ENCODE peak calls at places on chromosomes 7 and 10, in seven cellular contexts. C is HepG2, J is HCT116, X is SK-N-SH, Z is GM12878, R is H1, K is K562. B is an unnamed sample.

GRCh38 chr10:100516847-100517246 is 2.8 kb downstream of the SEC31B start:
- DNase-seq in C (peak), J (no peak), X (peak), Z (no peak), R (no peak), K (peak), B (no peak)

GRCh38 chr10:77637986-77638765 is 568 bp upstream of the KCNMA1 start:
- DNase-seq in C (no peak), J (no peak), X (peak), Z (no peak), R (no peak), K (no peak), B (no peak)

GRCh38 chr10:44974628-44975431 is 3.8 kb downstream of the DEPP1 start:
- DNase-seq in C (peak), J (peak), X (peak), Z (no peak), R (no peak), K (peak), B (no peak)

GRCh38 chr7:95420996-95421846 is 13.6 kb downstream of the PON2 start:
- DNase-seq in C (no peak), J (no peak), X (no peak), Z (no peak), R (no peak), K (no peak), B (no peak)

GRCh38 chr10:35328404-35329037 is 7.8 kb upstream of the CCNY start:
- DNase-seq in C (no peak), J (no peak), X (no peak), Z (no peak), R (no peak), K (no peak), B (no peak)

GRCh38 chr10:123356101-123356500 is 201.9 kb downstream of the BUB3 start:
- DNase-seq in C (no peak), J (no peak), X (no peak), Z (no peak), R (no peak), K (no peak), B (no peak)

GRCh38 chr10:96497391-96497790 is 16.3 kb downstream of the TLL2 start:
- DNase-seq in C (no peak), J (no peak), X (no peak), Z (no peak), R (no peak), K (no peak), B (no peak)

GRCh38 chr10:93745411-93746065 is 12.2 kb upstream of the LGI1 start:
- DNase-seq in C (peak), J (no peak), X (no peak), Z (no peak), R (peak), K (peak), B (no peak)

GRCh38 chr7:129741743-129742213 is 130.3 kb downstream of the NRF1 start:
- DNase-seq in C (no peak), J (no peak), X (peak), Z (no peak), R (no peak), K (no peak), B (no peak)

GRCh38 chr7:80129785-80130184 is 4.8 kb upstream of the GNAI1 start:
- DNase-seq in C (no peak), J (no peak), X (no peak), Z (no peak), R (no peak), K (no peak), B (no peak)

GRCh38 chr7:128231021-128231420 is 10.1 kb upstream of the LEP start:
- DNase-seq in C (no peak), J (no peak), X (no peak), Z (no peak), R (no peak), K (no peak), B (no peak)

GRCh38 chr7:2873146-2873545 is 29.0 kb upstream of the GNA12 start:
- DNase-seq in C (no peak), J (no peak), X (peak), Z (no peak), R (no peak), K (peak), B (no peak)

GRCh38 chr10:83764681-83765080 is 374.6 kb upstream of the GHITM start:
- DNase-seq in C (no peak), J (no peak), X (no peak), Z (no peak), R (no peak), K (no peak), B (no peak)

GRCh38 chr10:70480254-70480861 is 1.8 kb downstream of the PALD1 start:
- DNase-seq in C (no peak), J (no peak), X (no peak), Z (no peak), R (no peak), K (no peak), B (no peak)

GRCh38 chr7:105830405-105831218 is 45.8 kb downstream of the ATXN7L1 start:
- DNase-seq in C (peak), J (peak), X (peak), Z (no peak), R (no peak), K (no peak), B (peak)

GRCh38 chr7:99560834-99561734 is 2.6 kb downstream of the ZNF655 start:
- DNase-seq in C (no peak), J (no peak), X (no peak), Z (no peak), R (no peak), K (no peak), B (no peak)

GRCh38 chr7:99558306-99559275 is at the start of gene ZNF655:
- DNase-seq in C (peak), J (peak), X (peak), Z (peak), R (no peak), K (peak), B (no peak)

GRCh38 chr7:99557940-99558305 is 519 bp upstream of the ZNF655 start:
- DNase-seq in C (peak), J (no peak), X (no peak), Z (no peak), R (no peak), K (no peak), B (no peak)

GRCh38 chr7:99557196-99557607 is 1.2 kb upstream of the ZNF655 start:
- DNase-seq in C (no peak), J (no peak), X (no peak), Z (no peak), R (no peak), K (peak), B (no peak)

GRCh38 chr7:99559276-99559915 is 954 bp downstream of the ZNF655 start:
- DNase-seq in C (no peak), J (no peak), X (no peak), Z (no peak), R (no peak), K (no peak), B (no peak)
- TF ChIP-seq SIN3A in C (no peak), J (no peak), X (no peak), Z (no peak), R (no peak), K (no peak), B (no peak)

DNA sequence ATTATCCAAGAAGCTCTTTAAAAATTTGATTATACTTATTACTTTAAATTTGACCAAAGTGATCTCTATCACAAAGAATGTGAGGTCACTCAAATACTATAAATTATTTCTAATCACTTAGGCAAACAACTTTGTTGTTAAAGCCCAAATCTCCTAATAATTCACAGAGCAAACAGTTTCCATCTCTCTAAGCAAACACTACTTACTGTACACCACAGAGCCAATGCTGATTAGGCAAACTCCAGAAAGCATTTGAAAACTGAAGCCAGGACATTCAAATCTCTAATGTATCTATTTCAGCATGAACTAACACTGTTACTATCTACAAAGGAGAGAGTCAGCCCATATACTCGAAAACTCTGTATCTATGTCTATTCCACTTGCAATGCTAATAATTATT is 107.1 kb downstream of the RNF32 start:
- DNase-seq in C (peak), J (no peak), X (no peak), Z (no peak), R (no peak), K (no peak), B (no peak)
- TF ChIP-seq SIN3A in C (no peak), J (no peak), X (no peak), Z (no peak), R (no peak), K (no peak), B (no peak)

GRCh38 chr7:1855396-1856160 is 185.5 kb downstream of the ELFN1 start:
- DNase-seq in C (no peak), J (no peak), X (no peak), Z (no peak), R (no peak), K (no peak), B (no peak)

GRCh38 chr7:1852781-1853618 is 182.9 kb downstream of the ELFN1 start:
- DNase-seq in C (no peak), J (no peak), X (no peak), Z (no peak), R (no peak), K (no peak), B (no peak)

GRCh38 chr7:1853619-1854520 is 183.8 kb downstream of the ELFN1 start:
- DNase-seq in C (no peak), J (no peak), X (no peak), Z (no peak), R (no peak), K (peak), B (no peak)

GRCh38 chr7:1856161-1856965 is 186.3 kb downstream of the ELFN1 start:
- DNase-seq in C (no peak), J (no peak), X (peak), Z (no peak), R (no peak), K (peak), B (no peak)

DNA sequence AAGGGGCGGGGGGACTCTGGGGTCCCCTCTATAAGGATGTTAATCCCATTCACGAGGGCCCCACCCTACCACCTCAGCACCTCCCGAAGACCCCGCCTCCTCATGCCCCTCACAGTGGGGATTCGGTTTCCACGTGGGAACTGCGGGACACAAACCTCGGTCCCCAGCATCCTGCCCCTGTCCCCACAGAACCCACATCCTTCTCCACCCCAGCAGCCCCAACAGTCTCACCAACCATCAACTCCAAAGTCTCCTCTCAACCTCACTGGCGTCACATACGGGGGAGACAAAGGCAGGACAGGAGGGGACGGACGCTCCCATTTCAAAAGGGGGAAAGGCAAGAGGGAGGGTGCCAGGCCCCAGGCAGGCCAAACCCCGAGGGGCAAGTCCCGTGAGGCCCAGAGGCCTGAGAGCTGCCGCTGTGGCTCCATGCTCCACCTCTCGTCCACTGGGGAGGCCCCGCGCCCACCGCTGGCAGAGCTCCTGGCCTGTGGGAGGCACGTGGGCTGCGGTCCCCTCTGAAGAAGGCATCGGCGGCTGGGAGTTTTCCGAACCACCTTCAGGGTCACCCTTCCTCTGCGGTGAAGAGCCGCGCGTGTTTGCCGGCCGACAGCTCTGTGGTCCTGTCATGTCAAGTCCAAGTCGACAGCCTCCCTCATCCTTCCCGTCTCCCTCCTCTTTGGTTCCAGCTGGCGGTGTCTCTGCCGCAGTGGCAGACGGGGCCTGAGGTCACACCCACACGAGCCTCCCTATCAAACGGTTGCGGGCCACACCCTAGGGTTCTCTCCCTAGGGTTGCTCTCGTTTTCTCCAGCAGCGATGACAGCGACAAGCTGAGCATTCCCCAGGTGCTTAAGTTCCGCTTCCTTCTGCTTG is 184.7 kb downstream of the ELFN1 start:
- DNase-seq in C (no peak), J (no peak), X (no peak), Z (no peak), R (no peak), K (peak), B (no peak)
- TF ChIP-seq SIN3A in C (no peak), J (no peak), X (no peak), Z (no peak), R (no peak), K (peak), B (no peak)

GRCh38 chr7:121689749-121690148 is 183.2 kb upstream of the PTPRZ1 start:
- DNase-seq in C (no peak), J (no peak), X (no peak), Z (no peak), R (no peak), K (no peak), B (no peak)
- TF ChIP-seq SIN3A in C (no peak), J (no peak), X (no peak), Z (no peak), R (no peak), K (no peak), B (no peak)

GRCh38 chr10:11345224-11346054 is 266.0 kb downstream of the USP6NL start:
- DNase-seq in C (peak), J (peak), X (no peak), Z (peak), R (peak), K (no peak), B (no peak)
- TF ChIP-seq SIN3A in C (no peak), J (no peak), X (no peak), Z (no peak), R (no peak), K (no peak), B (no peak)

GRCh38 chr10:61986788-61987187 is 85.3 kb downstream of the ARID5B start:
- DNase-seq in C (no peak), J (no peak), X (no peak), Z (no peak), R (no peak), K (no peak), B (no peak)

GRCh38 chr10:61986357-61986756 is 84.9 kb downstream of the ARID5B start:
- DNase-seq in C (no peak), J (no peak), X (no peak), Z (no peak), R (peak), K (no peak), B (no peak)

GRCh38 chr10:61987537-61987936 is 86.0 kb downstream of the ARID5B start:
- DNase-seq in C (no peak), J (no peak), X (no peak), Z (no peak), R (no peak), K (no peak), B (no peak)

GRCh38 chr10:61989995-61990760 is 88.7 kb downstream of the ARID5B start:
- DNase-seq in C (no peak), J (no peak), X (no peak), Z (no peak), R (no peak), K (no peak), B (no peak)

GRCh38 chr10:61987951-61988379 is 86.5 kb downstream of the ARID5B start:
- DNase-seq in C (no peak), J (no peak), X (no peak), Z (peak), R (no peak), K (no peak), B (no peak)
- TF ChIP-seq SIN3A in C (no peak), J (no peak), X (no peak), Z (no peak), R (no peak), K (no peak), B (no peak)

DNA sequence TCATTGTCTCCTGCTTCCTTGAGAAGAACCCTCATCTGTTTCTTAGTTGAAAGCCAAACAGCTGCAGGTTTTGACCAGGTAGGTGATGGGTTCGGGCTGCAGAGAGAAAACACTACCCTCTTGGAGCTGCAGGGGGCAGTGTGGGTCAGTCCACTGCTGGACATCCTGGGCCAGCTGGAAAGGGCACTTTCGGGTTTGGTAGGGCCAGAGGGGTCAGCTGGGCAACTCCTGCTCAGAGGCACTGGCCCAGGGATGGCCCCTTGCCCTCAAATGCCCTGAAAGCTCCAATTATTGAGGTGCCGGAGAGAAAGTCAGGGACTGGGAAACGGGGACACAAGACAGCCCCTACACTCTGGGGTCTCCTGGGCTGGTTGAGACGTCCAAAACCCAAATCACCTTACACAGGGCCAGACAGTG is 90.7 kb downstream of the MKI67 start:
- DNase-seq in C (no peak), J (peak), X (peak), Z (no peak), R (peak), K (peak), B (peak)
- TF ChIP-seq SIN3A in C (no peak), J (no peak), X (no peak), Z (no peak), R (no peak), K (no peak), B (no peak)

B was measured in Panc1.